ENCODE peak calls at places on chromosome 1, in six cellular contexts. C is K562; B is psoas muscle; I is HCT116; A is CD4-positive, alpha-beta memory T cell; E is cardiac muscle cell. X is an unnamed sample.

GRCh38 chr1:181033128-181033798 is 520 bp upstream of the MR1 start:
- DNase-seq in A (no peak), I (peak; percentile 18), C (no peak), E (peak; percentile 45), B (peak; percentile 21), X (peak; percentile 22)

GRCh38 chr1:66365628-66366027 is 168.3 kb upstream of the SGIP1 start:
- DNase-seq in E (no peak), B (no peak), A (no peak), C (no peak), I (no peak), X (no peak)

GRCh38 chr1:200670215-200671118 is 760 bp upstream of the DDX59 start:
- DNase-seq in B (no peak), I (peak; percentile 69), A (no peak), E (peak; percentile 82), C (peak; percentile 49), X (no peak)

GRCh38 chr1:78884685-78885452 is 121.7 kb downstream of the ADGRL4 start:
- DNase-seq in B (no peak), E (peak; percentile 38), I (no peak), A (no peak), C (no peak), X (no peak)

GRCh38 chr1:221336141-221336540 is 405.7 kb downstream of the DUSP10 start:
- DNase-seq in I (no peak), E (peak; percentile 7), A (no peak), B (no peak), C (no peak), X (no peak)

GRCh38 chr1:194843077-194843476 is 1656.7 kb upstream of the B3GALT2 start:
- DNase-seq in B (no peak), E (no peak), A (no peak), I (no peak), C (no peak), X (no peak)

GRCh38 chr1:17021896-17022295 is 10.2 kb upstream of the ATP13A2 start:
- DNase-seq in B (no peak), C (no peak), I (no peak), A (no peak), E (no peak), X (no peak)

GRCh38 chr1:46171351-46171750 is 3.5 kb upstream of the TSPAN1 start:
- DNase-seq in I (no peak), B (peak; percentile 28), C (no peak), A (no peak), E (no peak), X (no peak)

GRCh38 chr1:118556936-118557335 is 371.9 kb upstream of the SPAG17 start:
- DNase-seq in E (no peak), A (no peak), B (no peak), I (no peak), C (no peak), X (no peak)

GRCh38 chr1:4113897-4114296 is 213.8 kb upstream of the C1orf174 start:
- DNase-seq in E (no peak), I (no peak), C (no peak), A (no peak), B (no peak), X (no peak)

GRCh38 chr1:161357073-161357472 is 10.6 kb downstream of the CFAP126 start:
- DNase-seq in A (no peak), I (no peak), E (no peak), B (no peak), C (no peak), X (no peak)

GRCh38 chr1:33815061-33815460 is 48.8 kb upstream of the HMGB4 start:
- DNase-seq in A (no peak), C (no peak), I (no peak), B (no peak), E (peak; percentile 9), X (no peak)

GRCh38 chr1:60924165-60924564 is 158.2 kb upstream of the NFIA start:
- DNase-seq in I (no peak), B (no peak), C (no peak), A (no peak), E (no peak), X (no peak)

GRCh38 chr1:101924700-101925099 is 72.0 kb downstream of the OLFM3 start:
- DNase-seq in B (no peak), E (no peak), A (no peak), I (no peak), C (no peak), X (no peak)

GRCh38 chr1:101929343-101929742 is 67.4 kb downstream of the OLFM3 start:
- DNase-seq in E (no peak), A (no peak), I (no peak), B (no peak), C (no peak), X (no peak)
- H3K4me1 ChIP-seq in E (no peaks in the 10 kb centered on the region), A (no peaks in the 10 kb centered on the region), I (no peaks in the 10 kb centered on the region), B (no peaks in the 10 kb centered on the region), C (no peaks in the 10 kb centered on the region), X (no peaks in the 10 kb centered on the region)

GRCh38 chr1:99726818-99727217 is 39.6 kb downstream of the FRRS1 start:
- DNase-seq in I (no peak), A (no peak), C (no peak), E (no peak), B (no peak), X (no peak)
- H3K27ac ChIP-seq in I (no peak overlapping the region), A (no peak overlapping the region), C (no peak overlapping the region), E (no peak overlapping the region), B (no peak overlapping the region), X (no peak overlapping the region)

GRCh38 chr1:114023377-114023776 is 44.1 kb downstream of the OLFML3 start:
- DNase-seq in I (no peak), B (no peak), A (no peak), E (no peak), C (no peak), X (no peak)

GRCh38 chr1:114026797-114027196 is 47.5 kb downstream of the OLFML3 start:
- DNase-seq in A (no peak), C (no peak), B (no peak), E (no peak), I (no peak), X (no peak)

GRCh38 chr1:114025609-114026401 is 46.5 kb downstream of the OLFML3 start:
- DNase-seq in E (peak; percentile 12), C (no peak), I (no peak), B (no peak), A (no peak), X (no peak)

GRCh38 chr1:114021665-114022099 is 42.4 kb downstream of the OLFML3 start:
- DNase-seq in A (no peak), B (no peak), E (no peak), I (no peak), C (no peak), X (no peak)

GRCh38 chr1:114024049-114024448 is 44.8 kb downstream of the OLFML3 start:
- DNase-seq in I (no peak), A (no peak), C (no peak), E (peak; percentile 11), B (no peak), X (no peak)
- H3K4me1 ChIP-seq in I (no peaks in the 10 kb centered on the region), A (no peaks in the 10 kb centered on the region), C (no peaks in the 10 kb centered on the region), E (peaks cover 12% of the 10 kb centered on the region), B (peaks cover 54% of the 10 kb centered on the region), X (no peaks in the 10 kb centered on the region)

GRCh38 chr1:186983327-186983726 is 154.6 kb downstream of the PLA2G4A start:
- DNase-seq in I (no peak), B (peak; percentile 23), A (no peak), E (peak; percentile 97), C (no peak), X (no peak)
- H3K27ac ChIP-seq in I (no peak overlapping the region), B (no peak overlapping the region), A (no peak overlapping the region), E (no peak overlapping the region), C (no peak overlapping the region), X (no peak overlapping the region)

GRCh38 chr1:164769504-164770148 is 210.6 kb downstream of the PBX1 start:
- DNase-seq in I (no peak), B (no peak), E (no peak), A (no peak), C (no peak), X (no peak)
- H3K4me1 ChIP-seq in I (peaks cover 68% of the 10 kb centered on the region), B (peaks cover 54% of the 10 kb centered on the region), E (peaks cover 57% of the 10 kb centered on the region), A (no peaks in the 10 kb centered on the region), C (peaks cover 4% of the 10 kb centered on the region), X (no peaks in the 10 kb centered on the region)